ENCODE peak calls at places on chromosomes 16 and 17, in six cellular contexts. T is PC-3, Z is fibroblast of lung, X is heart left ventricle, L is BE2C, P is tibial nerve. M is an unnamed sample.

GRCh38 chr16:62967606-62968005 is 931.4 kb upstream of the CDH8 start:
- DNase-seq in T (no peak), Z (no peak), X (no peak), L (no peak), P (no peak), M (no peak)

GRCh38 chr17:39739020-39739884 is 1.5 kb downstream of the GRB7 start:
- DNase-seq in T (peak; percentile 72), Z (no peak), X (no peak), L (no peak), P (no peak), M (peak; percentile 90)

GRCh38 chr16:5058476-5058875 is 7.3 kb downstream of the C16orf89 start:
- DNase-seq in T (no peak), Z (no peak), X (peak; percentile 52), L (peak; percentile 46), P (no peak), M (no peak)

GRCh38 chr16:31181102-31181830 is 1.3 kb downstream of the FUS start:
- DNase-seq in T (peak; percentile 30), Z (peak; percentile 29), X (peak; percentile 54), L (peak; percentile 30), P (peak; percentile 28), M (peak; percentile 69)

GRCh38 chr16:85657267-85657650 is 31.5 kb downstream of the GINS2 start:
- DNase-seq in T (no peak), Z (no peak), X (no peak), L (no peak), P (no peak), M (peak; percentile 45)

GRCh38 chr16:48353565-48354163 is 31.5 kb downstream of the SIAH1 start:
- DNase-seq in T (peak; percentile 69), Z (peak; percentile 85), X (peak; percentile 49), L (peak; percentile 70), P (no peak), M (peak; percentile 77)

GRCh38 chr16:50279142-50279865 is 13.0 kb downstream of the ADCY7 start:
- DNase-seq in T (no peak), Z (no peak), X (peak; percentile 63), L (no peak), P (no peak), M (peak; percentile 76)

GRCh38 chr17:69434164-69434579 is 19.7 kb downstream of the MAP2K6 start:
- DNase-seq in T (peak; percentile 74), Z (peak; percentile 81), X (peak; percentile 28), L (peak; percentile 61), P (no peak), M (no peak)

GRCh38 chr17:64384253-64385186 is 6.1 kb downstream of the PECAM1 start:
- DNase-seq in T (peak; percentile 78), Z (no peak), X (no peak), L (no peak), P (no peak), M (no peak)

GRCh38 chr16:25827709-25828108 is 135.9 kb downstream of the HS3ST4 start:
- DNase-seq in T (no peak), Z (no peak), X (no peak), L (no peak), P (no peak), M (no peak)

GRCh38 chr17:63916566-63917185 is 2.0 kb downstream of the GH1 start:
- DNase-seq in T (no peak), Z (no peak), X (no peak), L (no peak), P (no peak), M (no peak)

GRCh38 chr16:50696575-50697420 is 3.4 kb downstream of the NOD2 start:
- DNase-seq in T (peak; percentile 42), Z (peak; percentile 31), X (peak; percentile 81), L (peak; percentile 71), P (peak; percentile 73), M (peak; percentile 95)

GRCh38 chr16:66483689-66484452 is 56.8 kb downstream of the BEAN1 start:
- DNase-seq in T (peak; percentile 76), Z (peak; percentile 64), X (peak; percentile 77), L (peak; percentile 85), P (peak; percentile 58), M (peak; percentile 83)

GRCh38 chr16:66486773-66487579 is 59.9 kb downstream of the BEAN1 start:
- DNase-seq in T (peak; percentile 44), Z (peak; percentile 95), X (no peak), L (peak; percentile 57), P (no peak), M (no peak)

GRCh38 chr16:66485361-66485760 is 58.3 kb downstream of the BEAN1 start:
- DNase-seq in T (no peak), Z (no peak), X (no peak), L (no peak), P (no peak), M (no peak)

GRCh38 chr16:66486199-66486772 is 59.2 kb downstream of the BEAN1 start:
- DNase-seq in T (no peak), Z (no peak), X (no peak), L (no peak), P (no peak), M (no peak)

DNA sequence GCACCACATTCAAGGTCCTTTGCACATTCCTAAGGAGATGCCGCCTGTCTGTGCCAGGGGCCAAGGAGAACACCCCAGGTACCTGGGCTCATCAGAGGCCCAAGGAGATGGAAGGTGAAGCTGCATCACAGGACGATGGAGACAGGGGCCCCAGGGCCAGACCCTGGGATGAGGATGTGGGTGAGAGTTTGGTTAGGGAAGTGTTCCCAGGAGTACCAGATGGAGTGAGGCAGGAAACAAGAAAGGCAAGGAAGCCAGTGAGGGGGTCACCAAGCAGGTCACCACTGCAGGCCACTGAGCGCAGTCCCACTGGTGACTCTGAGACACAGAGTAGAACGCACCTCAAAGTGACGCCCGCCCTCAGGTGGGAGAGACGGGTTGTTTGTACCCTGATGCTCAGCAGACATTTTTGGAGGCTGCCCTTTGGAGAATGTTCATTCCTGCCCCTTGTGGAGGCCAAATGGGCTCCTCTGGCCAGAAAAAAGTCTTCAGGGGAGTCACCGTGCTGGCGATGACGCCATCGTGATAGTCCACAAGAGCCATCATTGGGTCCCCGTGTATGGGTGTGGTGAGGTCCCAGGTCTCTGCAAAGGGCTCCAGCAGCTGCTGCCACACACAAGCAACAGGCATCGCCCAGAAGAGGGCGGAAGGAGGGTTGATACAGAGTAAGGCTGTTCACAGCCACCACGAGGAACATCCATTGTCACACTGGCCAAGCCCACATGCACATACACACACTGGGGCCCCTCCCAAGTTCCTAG is 57.5 kb downstream of the BEAN1 start:
- DNase-seq in T (no peak), Z (no peak), X (no peak), L (no peak), P (no peak), M (no peak)
- TF ChIP-seq CTCF in T (no peak), Z (no peak), X (no peak), L (no peak), P (no peak), M (no peak)

DNA sequence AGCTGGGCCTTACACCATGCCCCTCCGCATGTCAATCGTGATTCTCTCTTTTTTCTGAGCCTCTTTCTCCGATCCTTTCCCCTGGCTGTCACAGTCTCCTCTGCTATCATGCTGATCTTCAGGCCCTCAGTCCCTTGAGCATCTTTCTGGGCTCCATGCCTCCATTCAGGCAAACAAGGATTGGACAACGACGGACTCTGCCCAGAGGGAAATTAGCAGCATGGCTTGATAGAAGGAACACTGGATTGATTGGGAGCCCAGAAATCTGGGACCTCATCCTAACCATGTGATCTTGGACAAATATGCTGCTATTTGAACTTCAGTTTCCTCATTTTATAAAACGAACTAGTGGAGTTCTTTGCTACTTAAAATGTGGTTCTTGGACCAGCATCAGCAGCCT is 19.6 kb upstream of the PHF12 start:
- DNase-seq in T (no peak), Z (no peak), X (no peak), L (no peak), P (no peak), M (no peak)
- H3K9me3 ChIP-seq in T (no peaks in the 10 kb centered on the region), Z (no peaks in the 10 kb centered on the region), X (no peaks in the 10 kb centered on the region), L (no peaks in the 10 kb centered on the region), P (no peaks in the 10 kb centered on the region), M (no peaks in the 10 kb centered on the region)

GRCh38 chr17:16962804-16963203 is 9.1 kb downstream of the TNFRSF13B start:
- DNase-seq in T (peak; percentile 59), Z (no peak), X (no peak), L (no peak), P (no peak), M (no peak)
- H3K4me1 ChIP-seq in T (peaks cover 2% of the 10 kb centered on the region), Z (no peaks in the 10 kb centered on the region), X (no peaks in the 10 kb centered on the region), L (no peaks in the 10 kb centered on the region), P (no peaks in the 10 kb centered on the region), M (no peaks in the 10 kb centered on the region)

DNA sequence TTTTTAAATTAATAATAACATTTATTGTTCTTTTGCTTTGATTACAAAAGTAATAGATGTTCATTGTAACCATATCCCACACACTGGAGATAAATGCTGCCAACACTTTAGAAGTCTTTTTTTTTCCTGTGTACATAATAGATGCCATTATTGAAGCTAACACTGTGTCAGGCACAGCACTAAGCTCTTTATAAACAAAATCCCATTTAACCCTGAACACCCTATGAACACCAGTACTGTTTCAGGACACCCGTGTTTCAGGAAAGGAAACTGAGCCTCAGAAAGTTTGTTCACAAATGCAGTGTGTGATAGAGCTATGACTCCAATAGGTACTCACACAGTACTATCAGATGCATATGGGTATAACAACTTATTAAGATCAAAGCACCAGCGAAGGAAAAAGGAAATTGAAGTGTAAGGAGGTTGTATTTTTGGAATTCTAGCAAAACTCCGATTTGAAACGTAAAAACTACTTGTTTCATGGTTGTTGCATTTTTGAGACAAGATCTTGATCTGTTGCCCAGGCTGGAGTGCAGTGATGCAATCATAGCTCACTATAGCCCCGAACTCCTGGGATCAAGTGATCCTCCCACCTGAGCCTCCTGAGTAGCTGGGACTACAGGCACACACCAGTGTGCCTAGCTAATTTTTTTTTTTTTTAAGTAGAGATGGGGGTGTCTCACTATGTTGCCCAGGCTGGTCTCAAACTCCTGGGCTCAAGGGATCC is 2.0 kb upstream of the KIFC3 start:
- DNase-seq in T (no peak), Z (no peak), X (no peak), L (no peak), P (no peak), M (no peak)
- TF ChIP-seq CTCF in T (no peak), Z (no peak), X (no peak), L (no peak), P (no peak), M (no peak)

DNA sequence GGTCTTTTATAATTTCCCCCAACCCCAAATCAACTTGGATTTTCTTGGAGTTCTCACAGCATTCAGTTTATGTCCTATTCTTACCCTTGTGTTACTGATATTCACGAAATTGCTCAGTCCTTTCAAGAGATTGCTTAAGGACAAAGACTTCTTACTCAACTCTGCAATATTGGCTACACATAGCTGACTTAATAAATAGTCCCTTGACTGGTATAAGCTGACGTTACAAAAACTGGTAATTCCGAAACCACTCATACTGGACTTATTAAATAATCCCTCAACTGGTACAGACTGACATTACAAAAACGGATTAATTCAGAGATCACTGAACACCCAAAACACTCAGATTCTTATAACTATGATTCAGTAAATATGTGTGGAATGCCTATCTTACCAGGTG is 860 bp downstream of the TIGD7 start:
- DNase-seq in T (no peak), Z (peak; percentile 31), X (no peak), L (no peak), P (no peak), M (no peak)
- H3K9me3 ChIP-seq in T (no peaks in the 10 kb centered on the region), Z (peaks cover 2% of the 10 kb centered on the region), X (peaks cover 5% of the 10 kb centered on the region), L (peaks cover 7% of the 10 kb centered on the region), P (peaks cover 88% of the 10 kb centered on the region), M (peaks cover 82% of the 10 kb centered on the region)

DNA sequence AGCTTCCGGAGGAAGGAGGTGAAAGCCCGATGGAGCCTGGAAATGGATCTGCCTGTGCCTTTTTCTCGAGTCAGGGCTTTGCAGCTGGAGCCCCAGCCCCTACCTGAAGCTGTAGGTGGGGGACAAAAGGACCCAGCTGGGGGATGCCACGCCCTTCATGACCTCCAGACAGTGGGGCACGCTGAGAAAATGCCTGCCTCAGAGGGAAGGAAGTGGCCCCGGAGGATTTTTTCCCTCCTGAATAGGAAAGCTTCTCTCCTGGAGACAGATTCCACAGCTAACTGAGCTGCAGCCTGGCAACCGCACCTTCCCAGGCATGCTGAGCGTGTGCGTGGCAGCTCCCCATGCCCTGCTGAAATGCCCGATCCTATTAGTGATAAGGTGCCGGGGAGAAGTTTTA is 58.0 kb downstream of the AIPL1 start:
- DNase-seq in T (no peak), Z (no peak), X (no peak), L (no peak), P (no peak), M (no peak)
- H3K4me1 ChIP-seq in T (peaks cover 42% of the 10 kb centered on the region), Z (peaks cover 2% of the 10 kb centered on the region), X (no peaks in the 10 kb centered on the region), L (no peaks in the 10 kb centered on the region), P (no peaks in the 10 kb centered on the region), M (no peaks in the 10 kb centered on the region)